ENCODE peak calls at places on chromosomes 1 and 21, in seven cellular contexts. C is iPS-NIHi11; L is AML-193; I is HT1080; S is T-cell; D is GM18507; F is CD8-positive, alpha-beta T cell. Y is an unnamed sample.

GRCh38 chr21:39319814-39320332 is 6.4 kb upstream of the BRWD1 start:
- DNase-seq in C (no peak), L (no peak), I (no peak), S (no peak), D (no peak), F (no peak), Y (no peak)

GRCh38 chr1:109828756-109829505 is 65.2 kb upstream of the EPS8L3 start:
- DNase-seq in C (no peak), L (no peak), I (no peak), S (no peak), D (no peak), F (no peak), Y (no peak)

GRCh38 chr1:149848811-149849210 is 50.6 kb upstream of the BOLA1 start:
- DNase-seq in C (no peak), L (no peak), I (peak), S (no peak), D (no peak), F (no peak), Y (no peak)

GRCh38 chr1:238892612-238893011 is 493.8 kb upstream of the CHRM3 start:
- DNase-seq in C (peak), L (no peak), I (peak), S (no peak), D (no peak), F (no peak), Y (no peak)

GRCh38 chr21:40143822-40144525 is 276.7 kb downstream of the PCP4 start:
- DNase-seq in C (peak), L (peak), I (peak), S (no peak), D (no peak), F (no peak), Y (no peak)

GRCh38 chr21:46126321-46127238 is 28.7 kb downstream of the COL6A2 start:
- DNase-seq in C (peak), L (no peak), I (no peak), S (no peak), D (no peak), F (no peak), Y (peak)

GRCh38 chr1:66248746-66249145 is 285.2 kb upstream of the SGIP1 start:
- DNase-seq in C (no peak), L (no peak), I (no peak), S (no peak), D (no peak), F (no peak), Y (no peak)

GRCh38 chr21:43321111-43321510 is 105.8 kb downstream of the SIK1 start:
- DNase-seq in C (no peak), L (no peak), I (no peak), S (no peak), D (no peak), F (no peak), Y (no peak)

GRCh38 chr1:40477680-40478057 is 579 bp downstream of the ZFP69 start:
- DNase-seq in C (no peak), L (peak), I (no peak), S (no peak), D (no peak), F (no peak), Y (no peak)

GRCh38 chr1:166233750-166234366 is 67.1 kb upstream of the FAM78B start:
- DNase-seq in C (no peak), L (no peak), I (no peak), S (no peak), D (no peak), F (no peak), Y (no peak)

GRCh38 chr1:97277891-97278662 is 556.5 kb downstream of the PTBP2 start:
- DNase-seq in C (no peak), L (no peak), I (peak), S (no peak), D (no peak), F (no peak), Y (no peak)

GRCh38 chr21:43726686-43727570 is 8.0 kb downstream of the PDXK start:
- DNase-seq in C (no peak), L (no peak), I (no peak), S (no peak), D (no peak), F (no peak), Y (peak)

GRCh38 chr21:31879251-31879650 is 6.4 kb downstream of the HUNK start:
- DNase-seq in C (peak), L (no peak), I (no peak), S (no peak), D (no peak), F (no peak), Y (no peak)